ENCODE peak calls at places on chromosomes 5 and 9, in ten cellular contexts. L, O, P, H, X, E, C, Y, R and V are unnamed samples.

GRCh38 chr5:72434056-72434780 is 73.0 kb downstream of the ZNF366 start:
- DNase-seq in H (no peak), X (no peak), O (no peak), R (no peak), C (no peak), E (no peak), L (no peak), P (no peak), Y (no peak), V (no peak)

GRCh38 chr5:6606884-6607558 is 25.8 kb downstream of the NSUN2 start:
- DNase-seq in H (no peak), E (no peak), L (no peak), C (no peak), R (no peak), O (no peak), X (no peak), P (no peak), Y (no peak), V (no peak)

GRCh38 chr5:5140051-5141010 is at the start of gene ADAMTS16:
- DNase-seq in H (peak), R (no peak), E (no peak), O (no peak), X (peak), Y (no peak), L (no peak), C (no peak), P (peak), V (peak)

GRCh38 chr9:134396825-134397224 is 70.6 kb downstream of the RXRA start:
- DNase-seq in Y (no peak), E (no peak), H (no peak), L (no peak), P (no peak), X (no peak), R (no peak), C (no peak), O (no peak), V (no peak)

GRCh38 chr9:90420714-90421513 is 221.7 kb downstream of the DIRAS2 start:
- DNase-seq in O (no peak), Y (no peak), X (no peak), C (no peak), H (no peak), L (no peak), P (no peak), E (no peak), R (no peak), V (no peak)

GRCh38 chr5:132099073-132099748 is 25.6 kb downstream of the CSF2 start:
- DNase-seq in P (no peak), R (no peak), E (no peak), X (no peak), H (no peak), C (no peak), O (no peak), L (peak), Y (no peak), V (no peak)

GRCh38 chr5:143393516-143393915 is 10.0 kb downstream of the NR3C1 start:
- DNase-seq in H (no peak), P (no peak), C (no peak), E (no peak), R (no peak), L (no peak), Y (no peak), O (no peak), X (no peak), V (no peak)

GRCh38 chr5:89435347-89435746 is 552.4 kb upstream of the MEF2C start:
- DNase-seq in H (no peak), E (no peak), O (no peak), X (no peak), C (no peak), P (no peak), L (no peak), Y (no peak), R (no peak), V (no peak)